ENCODE peak calls at places on chromosomes 11 and 22, in nine cellular contexts. Q is prostate gland, K is H1, D is K562, G is A549, Y is right lobe of liver, L is esophagus muscularis mucosa, F is ovary, U is transverse colon. H is an unnamed sample. For H3K4me1, the result is how much of the 10 kb centered on the place peaks cover.

GRCh38 chr11:123454060-123454651 is 24.1 kb downstream of the GRAMD1B start:
- DNase-seq in Q (no peak), K (no peak), D (no peak), G (peak), Y (no peak), L (no peak), F (no peak), U (peak), H (no peak)

GRCh38 chr11:73137262-73137941 is 4.7 kb downstream of the FCHSD2 start:
- DNase-seq in Q (no peak), K (no peak), D (no peak), G (no peak), Y (no peak), L (no peak), F (no peak), U (no peak), H (no peak)

GRCh38 chr11:103619480-103619879 is 417.0 kb upstream of the DDI1 start:
- DNase-seq in Q (no peak), K (no peak), D (no peak), G (no peak), Y (no peak), L (no peak), F (no peak), U (no peak), H (no peak)

GRCh38 chr11:123833095-123833494 is 26.9 kb upstream of the OR6M1 start:
- DNase-seq in Q (no peak), K (no peak), D (no peak), G (no peak), Y (no peak), L (no peak), F (no peak), U (no peak), H (no peak)

GRCh38 chr22:49013707-49014106 is 814.0 kb downstream of the BRD1 start:
- DNase-seq in Q (no peak), K (peak), D (no peak), G (no peak), Y (no peak), L (peak), F (no peak), U (no peak), H (no peak)

GRCh38 chr22:24060375-24060788 is 49.3 kb downstream of the CABIN1 start:
- DNase-seq in Q (peak), K (no peak), D (no peak), G (no peak), Y (no peak), L (no peak), F (no peak), U (no peak), H (no peak)

GRCh38 chr22:39003165-39003638 is 10.9 kb upstream of the APOBEC3C start:
- DNase-seq in Q (peak), K (peak), D (peak), G (peak), Y (peak), L (peak), F (peak), U (peak), H (peak)

GRCh38 chr11:119178166-119178680 is 7.1 kb upstream of the NHERF4 start:
- DNase-seq in Q (no peak), K (no peak), D (no peak), G (no peak), Y (no peak), L (no peak), F (no peak), U (no peak), H (no peak)

GRCh38 chr11:105906517-105906916 is 115.5 kb downstream of the MSANTD4 start:
- DNase-seq in Q (no peak), K (no peak), D (no peak), G (no peak), Y (no peak), L (no peak), F (no peak), U (no peak), H (no peak)

GRCh38 chr11:8531312-8531711 is 62.7 kb downstream of the STK33 start:
- DNase-seq in Q (no peak), K (no peak), D (no peak), G (no peak), Y (no peak), L (no peak), F (no peak), U (no peak), H (no peak)

GRCh38 chr11:95154514-95154913 is 64.9 kb downstream of the ENDOD1 start:
- DNase-seq in Q (peak), K (peak), D (peak), G (peak), Y (no peak), L (no peak), F (no peak), U (peak), H (no peak)

GRCh38 chr11:65316311-65316978 is 1.8 kb downstream of the CDC42EP2 start:
- DNase-seq in Q (no peak), K (no peak), D (no peak), G (no peak), Y (no peak), L (no peak), F (peak), U (peak), H (no peak)

GRCh38 chr11:65315866-65316233 is 1.2 kb downstream of the CDC42EP2 start:
- DNase-seq in Q (no peak), K (no peak), D (no peak), G (no peak), Y (no peak), L (no peak), F (no peak), U (no peak), H (no peak)

GRCh38 chr11:65315204-65315865 is 669 bp downstream of the CDC42EP2 start:
- DNase-seq in Q (peak), K (peak), D (peak), G (peak), Y (peak), L (peak), F (peak), U (peak), H (no peak)

GRCh38 chr11:65316979-65317786 is 2.5 kb downstream of the CDC42EP2 start:
- DNase-seq in Q (peak), K (peak), D (peak), G (no peak), Y (peak), L (peak), F (peak), U (peak), H (peak)

DNA sequence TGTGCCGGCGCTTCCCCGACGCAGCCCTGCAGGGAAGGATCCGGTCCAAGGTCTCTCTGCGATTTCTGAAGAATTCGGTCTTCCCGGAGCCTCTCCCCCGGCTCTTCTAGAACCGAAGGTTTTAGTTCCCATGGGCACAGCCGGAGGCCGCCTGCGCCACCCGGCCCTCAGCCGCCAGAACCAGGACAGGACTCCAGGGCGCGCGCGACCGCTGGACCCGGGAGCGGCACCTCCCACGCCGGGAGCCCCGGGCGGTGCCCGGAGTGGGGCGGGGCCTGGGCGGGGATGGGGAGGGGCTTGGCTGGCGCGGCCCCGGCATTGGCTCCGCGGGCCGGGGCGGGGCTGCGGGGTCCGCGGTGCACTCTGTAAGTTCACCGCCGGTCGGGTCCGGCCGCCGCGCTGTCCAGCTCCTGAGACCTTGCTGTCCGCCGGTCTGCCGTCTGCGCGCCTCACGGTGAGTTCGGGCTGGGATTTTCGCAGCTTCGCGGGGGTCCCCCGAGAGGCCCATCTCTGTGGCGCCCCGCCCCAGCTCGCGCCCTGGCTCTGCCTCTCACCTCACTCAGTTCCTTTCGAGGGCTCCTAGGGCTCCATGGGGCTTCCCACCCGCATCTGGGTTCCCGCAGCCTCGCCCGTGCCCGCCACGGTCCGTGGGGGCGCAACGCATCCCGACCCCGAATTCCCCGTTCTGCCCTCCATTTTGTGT is at the start of gene CDC42EP2:
- DNase-seq in Q (peak), K (peak), D (peak), G (peak), Y (peak), L (peak), F (peak), U (peak), H (no peak)
- TF ChIP-seq POLR2A in Q (peak), K (peak), D (peak), G (peak), Y (peak), L (no peak), F (peak), U (peak), H (peak)

DNA sequence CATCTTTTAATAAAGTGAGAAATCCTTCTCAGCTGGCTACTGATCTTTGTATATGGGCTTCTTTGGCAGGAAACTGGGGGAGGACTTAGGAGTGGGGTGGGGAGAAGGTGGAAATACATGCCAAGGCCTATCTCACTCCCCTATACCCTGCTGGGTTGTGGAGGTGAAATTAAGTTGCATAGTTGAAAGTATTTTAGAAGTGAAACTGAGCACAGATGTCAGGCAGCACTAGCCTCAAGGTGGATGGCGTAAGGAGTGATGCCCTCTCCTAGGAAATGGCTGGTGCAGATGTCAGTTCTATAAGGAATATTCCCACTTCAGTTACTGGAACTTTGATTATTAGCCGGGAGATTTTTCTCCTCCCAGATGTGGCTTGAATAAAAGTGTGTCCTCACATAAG is 46.3 kb downstream of the NNMT start:
- DNase-seq in Q (no peak), K (no peak), D (no peak), G (no peak), Y (no peak), L (no peak), F (no peak), U (no peak), H (no peak)
- H3K4me1 ChIP-seq in Q (under half), K (under half), D (under half), G (under half), Y (under half), L (under half), F (under half), U (under half), H (under half)

GRCh38 chr11:114162719-114163123 is 103.2 kb downstream of the ZBTB16 start:
- DNase-seq in Q (peak), K (no peak), D (no peak), G (peak), Y (peak), L (peak), F (peak), U (peak), H (peak)
- TF ChIP-seq POLR2A in Q (peak), K (no peak), D (no peak), G (no peak), Y (peak), L (peak), F (no peak), U (peak), H (peak)

DNA sequence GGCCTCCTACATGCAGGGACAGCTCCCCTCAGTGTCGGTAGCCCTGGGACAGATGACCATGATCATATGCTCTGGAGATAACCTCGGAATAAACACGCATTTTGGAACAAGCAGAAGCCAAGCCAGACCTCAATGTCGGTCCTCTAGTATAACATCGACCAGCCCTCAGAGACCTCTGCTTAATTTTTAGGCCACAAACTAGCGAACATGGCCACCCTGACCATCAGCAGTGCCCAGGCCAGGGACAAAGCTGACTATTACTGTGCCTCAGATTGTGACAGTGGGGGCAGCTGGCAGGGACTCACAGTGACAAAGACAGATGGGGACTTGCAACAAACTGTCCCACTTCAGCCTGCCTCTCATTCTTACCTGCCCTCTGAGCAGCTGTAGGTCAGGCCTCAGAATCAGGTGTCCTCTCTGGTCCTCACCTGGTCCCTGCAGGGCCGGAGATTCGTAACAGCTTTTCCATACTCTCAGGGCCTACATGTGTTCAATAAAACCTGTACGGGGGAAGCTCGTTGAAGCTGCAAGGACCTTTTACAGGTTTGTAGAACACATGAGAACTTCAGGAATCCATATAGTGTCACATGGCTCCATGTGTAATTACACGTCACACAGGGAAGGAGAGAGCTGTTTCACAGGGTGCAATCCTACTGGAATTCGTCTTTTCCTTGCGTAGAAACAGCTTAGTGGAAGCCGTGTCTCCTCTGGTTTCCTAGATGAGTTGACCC is 72.8 kb upstream of the IGLL5 start:
- DNase-seq in Q (no peak), K (no peak), D (no peak), G (no peak), Y (no peak), L (peak), F (no peak), U (no peak), H (peak)
- H3K4me1 ChIP-seq in Q (under half), K (under half), D (under half), G (under half), Y (under half), L (under half), F (under half), U (under half), H (under half)